ENCODE peak calls at places on chromosomes 5 and 9, in nine cellular contexts. C, A, O, Y, W, F, R, L and J are unnamed samples.
A peak's percentile ranks its signal among the peaks of the same experiment; 100 is the strongest.

GRCh38 chr5:169724303-169724702 is 87.2 kb downstream of the DOCK2 start:
- DNase-seq in C (no peak), A (no peak), O (no peak), Y (no peak), W (no peak), F (no peak), R (no peak), L (no peak), J (no peak)

GRCh38 chr5:150068071-150068470 is 18.3 kb downstream of the CSF1R start:
- DNase-seq in C (no peak), A (no peak), O (no peak), Y (no peak), W (no peak), F (no peak), R (no peak), L (no peak), J (no peak)

GRCh38 chr5:176647870-176648466 is 684 bp downstream of the TSPAN17 start:
- DNase-seq in C (no peak), A (no peak), O (peak; percentile 77), Y (peak; percentile 10), W (no peak), F (peak; percentile 67), R (peak; percentile 11), L (peak; percentile 68), J (peak; percentile 43)

GRCh38 chr5:135934939-135935338 is 19.8 kb downstream of the LECT2 start:
- DNase-seq in C (no peak), A (no peak), O (no peak), Y (no peak), W (no peak), F (no peak), R (no peak), L (no peak), J (no peak)

GRCh38 chr5:137357436-137357835 is 141.7 kb downstream of the SPOCK1 start:
- DNase-seq in C (no peak), A (no peak), O (no peak), Y (no peak), W (no peak), F (no peak), R (no peak), L (no peak), J (no peak)

GRCh38 chr5:149143470-149143869 is 2.2 kb downstream of the ABLIM3 start:
- DNase-seq in C (no peak), A (no peak), O (no peak), Y (no peak), W (no peak), F (no peak), R (no peak), L (no peak), J (no peak)

GRCh38 chr5:113038714-113039113 is 62.1 kb downstream of the DCP2 start:
- DNase-seq in C (no peak), A (no peak), O (no peak), Y (no peak), W (no peak), F (no peak), R (peak; percentile 25), L (peak; percentile 21), J (peak; percentile 7)

GRCh38 chr9:4306066-4306787 is 6.4 kb upstream of the GLIS3 start:
- DNase-seq in C (no peak), A (no peak), O (no peak), Y (no peak), W (no peak), F (peak; percentile 20), R (no peak), L (no peak), J (no peak)